ENCODE peak calls at places on chromosomes 16 and 17, in seven cellular contexts. W is HCT116, I is GM12878, F is H1, Q is HepG2, Z is SK-N-SH, N is K562. C is an unnamed sample.

GRCh38 chr17:63848834-63849689 is 6.6 kb upstream of the SMARCD2 start:
- DNase-seq in I (peak; percentile 72), F (peak; percentile 81), W (peak; percentile 99), N (peak; percentile 92), Z (peak; percentile 66), Q (peak; percentile 71), C (no peak)

GRCh38 chr16:69171325-69172095 is 15.5 kb upstream of the SNTB2 start:
- DNase-seq in N (no peak), I (no peak), F (no peak), W (no peak), Q (no peak), Z (no peak), C (no peak)

GRCh38 chr17:35726609-35727460 is 4.6 kb upstream of the RASL10B start:
- DNase-seq in I (no peak), N (no peak), Z (no peak), Q (peak; percentile 66), F (no peak), W (no peak), C (peak; percentile 77)

GRCh38 chr17:36600936-36601302 is 464 bp upstream of the MRM1 start:
- DNase-seq in Z (no peak), F (no peak), I (no peak), Q (no peak), N (no peak), W (no peak), C (peak; percentile 15)

GRCh38 chr16:68228652-68229051 is 7.3 kb downstream of the ESRP2 start:
- DNase-seq in F (no peak), W (no peak), Z (no peak), N (no peak), Q (no peak), I (no peak), C (no peak)

GRCh38 chr16:84324439-84325262 is 30.0 kb downstream of the WFDC1 start:
- DNase-seq in N (no peak), I (no peak), W (no peak), Q (no peak), F (no peak), Z (no peak), C (no peak)

GRCh38 chr16:28120754-28121153 is 57.2 kb upstream of the GSG1L start:
- DNase-seq in W (no peak), F (no peak), I (no peak), Z (no peak), N (no peak), Q (no peak), C (no peak)

GRCh38 chr16:77169650-77170236 is 21.2 kb upstream of the MON1B start:
- DNase-seq in I (no peak), W (peak; percentile 42), Z (peak; percentile 45), F (peak; percentile 17), Q (peak; percentile 52), N (peak; percentile 60), C (no peak)

GRCh38 chr16:2713523-2713922 is 6.5 kb downstream of the PRSS27 start:
- DNase-seq in Q (no peak), I (no peak), W (no peak), Z (no peak), F (no peak), N (no peak), C (no peak)

GRCh38 chr16:66274335-66275110 is 92.0 kb upstream of the CDH5 start:
- DNase-seq in F (no peak), W (peak; percentile 32), N (no peak), Q (peak; percentile 20), Z (peak; percentile 45), I (no peak), C (peak; percentile 57)

GRCh38 chr17:74561580-74561979 is 5.7 kb downstream of the CD300H start:
- DNase-seq in N (no peak), F (no peak), Z (no peak), Q (no peak), W (no peak), I (no peak), C (no peak)

GRCh38 chr16:234468-235305 is at the start of gene FAM234A:
- DNase-seq in Q (peak; percentile 87), F (peak; percentile 68), Z (peak; percentile 96), W (peak; percentile 62), I (peak; percentile 77), N (peak; percentile 93), C (peak; percentile 95)

GRCh38 chr17:2054740-2055493 is at the start of gene HIC1:
- DNase-seq in N (peak; percentile 52), W (no peak), Z (peak; percentile 93), Q (peak; percentile 24), F (no peak), I (no peak), C (peak; percentile 96)

GRCh38 chr17:7042507-7043194 is 1.2 kb downstream of the SLC16A11 start:
- DNase-seq in Z (peak; percentile 60), W (no peak), F (no peak), N (no peak), I (no peak), Q (no peak), C (no peak)

GRCh38 chr16:67286441-67287235 is 7.3 kb downstream of the PLEKHG4 start:
- DNase-seq in Q (no peak), Z (no peak), I (no peak), N (no peak), W (no peak), F (no peak), C (no peak)

GRCh38 chr16:11497329-11497805 is 89.4 kb downstream of the LITAF start:
- DNase-seq in Z (peak; percentile 93), W (peak; percentile 85), F (no peak), I (peak; percentile 37), Q (peak; percentile 66), N (no peak), C (peak; percentile 94)

GRCh38 chr16:84507011-84507982 is 2.8 kb upstream of the MEAK7 start:
- DNase-seq in F (no peak), Z (no peak), W (no peak), N (no peak), Q (no peak), I (peak; percentile 45), C (no peak)

GRCh38 chr16:29993191-29993902 is 2.1 kb downstream of the HIRIP3 start:
- DNase-seq in N (no peak), I (no peak), Q (no peak), W (no peak), F (no peak), Z (no peak), C (no peak)

DNA sequence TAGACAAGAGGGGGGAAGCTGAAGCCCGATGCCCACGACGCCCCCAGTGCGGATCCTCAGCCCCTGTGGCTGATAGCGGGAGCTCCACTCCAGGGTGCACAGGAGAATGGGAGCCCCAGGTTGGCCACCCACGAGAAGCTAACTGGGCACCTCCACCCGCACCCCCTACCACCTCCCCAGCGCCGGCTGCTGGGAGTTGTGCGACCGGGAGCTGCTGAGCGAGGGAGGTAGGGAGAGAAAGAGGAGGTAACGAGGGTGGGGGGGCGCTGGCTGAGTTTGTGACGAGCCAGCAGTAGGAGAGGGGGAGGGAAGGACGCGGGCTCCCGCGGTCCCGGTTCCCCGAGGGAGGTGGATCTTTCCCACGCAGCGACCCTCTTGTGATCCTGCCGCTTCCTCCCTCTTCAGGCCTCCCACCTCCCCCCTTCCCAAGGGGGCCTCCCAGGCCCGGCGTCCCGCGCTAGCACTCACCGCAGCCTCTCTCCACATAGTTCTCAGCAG is at the start of gene GRIN2A:
- DNase-seq in Z (peak; percentile 42), Q (no peak), N (no peak), I (no peak), F (no peak), W (no peak), C (no peak)
- TF ChIP-seq JUND in Z (no peak), Q (no peak), N (no peak), I (no peak), F (no peak), W (no peak), C (no peak)

GRCh38 chr16:7335991-7336634 is 3.5 kb downstream of the RBFOX1 start:
- DNase-seq in F (no peak), Z (no peak), N (no peak), W (no peak), I (no peak), Q (no peak), C (no peak)

GRCh38 chr16:7331997-7332396 is 648 bp upstream of the RBFOX1 start:
- DNase-seq in I (no peak), Z (no peak), N (no peak), F (no peak), W (no peak), Q (no peak), C (no peak)

GRCh38 chr16:7332611-7333010 is at the start of gene RBFOX1:
- DNase-seq in Q (no peak), F (no peak), I (no peak), N (no peak), W (no peak), Z (no peak), C (no peak)

GRCh38 chr16:7333326-7333725 is 681 bp downstream of the RBFOX1 start:
- DNase-seq in Z (no peak), Q (no peak), F (no peak), I (no peak), N (no peak), W (no peak), C (no peak)

GRCh38 chr16:7334801-7335560 is 2.3 kb downstream of the RBFOX1 start:
- DNase-seq in N (no peak), I (no peak), Z (no peak), W (no peak), Q (no peak), F (no peak), C (no peak)
- TF ChIP-seq JUND in N (no peak), I (no peak), Z (no peak), W (no peak), Q (no peak), F (no peak), C (no peak)

GRCh38 chr16:85998868-85999729 is 100.1 kb downstream of the IRF8 start:
- DNase-seq in I (no peak), F (no peak), Q (no peak), N (no peak), Z (no peak), W (no peak), C (no peak)
- TF ChIP-seq JUND in I (no peak), F (no peak), Q (no peak), N (no peak), Z (no peak), W (no peak), C (no peak)

GRCh38 chr17:42623732-42624596 is 14.5 kb downstream of the TUBG1 start:
- DNase-seq in Z (no peak), W (peak; percentile 56), F (no peak), I (no peak), N (peak; percentile 76), Q (no peak), C (no peak)

GRCh38 chr17:42617956-42618431 is 8.5 kb downstream of the TUBG1 start:
- DNase-seq in Q (no peak), Z (peak; percentile 42), F (no peak), N (peak; percentile 50), I (peak; percentile 47), W (no peak), C (no peak)

GRCh38 chr17:42613699-42614295 is 4.3 kb downstream of the TUBG1 start:
- DNase-seq in F (no peak), Q (no peak), N (no peak), W (no peak), I (no peak), Z (no peak), C (no peak)

DNA sequence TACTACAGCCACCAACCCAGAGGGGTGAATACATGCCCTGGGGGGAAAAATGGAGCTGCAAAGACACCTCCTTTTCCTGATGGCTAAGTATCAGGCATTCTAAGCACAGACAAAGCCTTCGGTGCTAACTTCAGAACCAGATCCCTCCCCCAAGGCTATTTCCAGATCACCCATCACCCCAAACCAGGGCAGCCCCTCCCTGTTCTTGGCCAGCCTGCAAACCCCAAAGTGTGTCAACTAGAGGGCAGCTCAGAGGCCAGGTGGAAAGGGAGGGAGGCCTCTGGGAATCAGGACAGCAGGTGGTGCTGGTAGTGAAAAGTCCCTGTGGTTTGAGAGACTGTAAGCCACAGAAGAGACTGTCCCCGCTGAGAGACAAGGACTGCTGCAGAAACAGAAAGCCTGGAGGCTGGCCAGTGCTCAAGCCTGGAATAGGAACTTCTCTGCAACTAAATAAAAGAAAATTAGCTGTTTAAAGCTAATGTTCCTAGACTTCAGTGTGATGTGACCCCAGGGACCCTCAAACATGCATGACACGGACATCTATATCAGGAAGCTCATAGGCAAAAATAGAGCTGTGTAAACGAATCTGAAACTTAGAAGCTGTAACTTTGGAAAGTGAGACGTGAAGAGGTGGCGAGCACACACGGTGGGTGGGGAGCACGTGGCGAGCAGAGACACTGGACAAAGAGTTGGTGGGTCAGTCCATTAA is 9.1 kb downstream of the TUBG1 start:
- DNase-seq in Q (peak; percentile 82), Z (peak; percentile 55), I (peak; percentile 93), F (no peak), N (peak; percentile 67), W (no peak), C (peak; percentile 87)
- TF ChIP-seq JUND in Q (no peak), Z (no peak), I (no peak), F (no peak), N (peak; percentile 32), W (no peak), C (no peak)